ENCODE peak calls at places on chromosome 18, in ten cellular contexts. P is stomach; D is CD4-positive, alpha-beta T cell; Y is mammary epithelial cell; V is endothelial cell; U is WTC11; Q is kidney epithelial cell; E is brain microvascular endothelial cell; W is suprapubic skin; A is heart left ventricle. X is an unnamed sample.
A peak's percentile ranks its signal among the peaks of the same experiment; 100 is the strongest.

GRCh38 chr18:8943900-8944870 is 158.3 kb upstream of the NDUFV2 start:
- DNase-seq in Y (peak; percentile 41), E (peak; percentile 82), Q (no peak), P (no peak), U (no peak), A (no peak), W (no peak), D (no peak), V (no peak), X (no peak)

GRCh38 chr18:39531659-39532058 is 1966.1 kb upstream of the CELF4 start:
- DNase-seq in V (no peak), W (no peak), D (no peak), Y (no peak), Q (no peak), A (no peak), U (no peak), P (no peak), E (no peak), X (no peak)

GRCh38 chr18:76491801-76492668 is 3.0 kb downstream of the ZNF516 start:
- DNase-seq in A (no peak), V (peak; percentile 34), Y (peak; percentile 56), W (peak; percentile 82), D (no peak), E (peak; percentile 11), P (peak; percentile 43), U (peak; percentile 33), Q (no peak), X (no peak)

GRCh38 chr18:54926593-54927297 is 32.5 kb downstream of the CCDC68 start:
- DNase-seq in P (no peak), W (no peak), U (no peak), A (no peak), Y (peak; percentile 85), V (no peak), D (no peak), Q (no peak), E (no peak), X (no peak)

GRCh38 chr18:35334821-35335220 is 9.4 kb downstream of the ZNF24 start:
- DNase-seq in Y (peak; percentile 33), W (no peak), D (no peak), P (no peak), V (no peak), U (no peak), E (peak; percentile 2), A (no peak), Q (no peak), X (no peak)

GRCh38 chr18:6355789-6356589 is 58.7 kb downstream of the L3MBTL4 start:
- DNase-seq in Y (peak; percentile 46), A (no peak), U (no peak), E (peak; percentile 42), P (no peak), Q (peak; percentile 51), W (no peak), D (no peak), V (no peak), X (no peak)

GRCh38 chr18:72847771-72848170 is 20.0 kb downstream of the NETO1 start:
- DNase-seq in E (no peak), A (no peak), W (no peak), D (no peak), P (no peak), U (no peak), Q (no peak), V (no peak), Y (no peak), X (no peak)

GRCh38 chr18:79776674-79777073 is 21.1 kb upstream of the KCNG2 start:
- DNase-seq in V (no peak), D (no peak), E (no peak), Y (no peak), P (no peak), A (no peak), Q (no peak), W (no peak), U (no peak), X (no peak)

GRCh38 chr18:51193621-51194287 is 3.7 kb downstream of the MEX3C start:
- DNase-seq in V (no peak), A (no peak), Y (peak; percentile 33), D (no peak), W (no peak), E (no peak), U (no peak), Q (no peak), P (no peak), X (no peak)

GRCh38 chr18:36023336-36023735 is 44.0 kb downstream of the RPRD1A start:
- DNase-seq in E (no peak), W (no peak), P (no peak), D (no peak), U (no peak), Q (no peak), Y (no peak), V (no peak), A (no peak), X (no peak)

GRCh38 chr18:70454705-70455322 is 166.0 kb downstream of the SOCS6 start:
- DNase-seq in P (no peak), Q (peak; percentile 29), A (no peak), D (no peak), Y (peak; percentile 40), U (no peak), E (peak; percentile 74), W (no peak), V (peak; percentile 57), X (no peak)

GRCh38 chr18:9172506-9173127 is 36.0 kb downstream of the ANKRD12 start:
- DNase-seq in V (no peak), A (no peak), E (no peak), D (no peak), P (no peak), W (no peak), U (no peak), Q (no peak), Y (no peak), X (no peak)

GRCh38 chr18:49858309-49859005 is 45.1 kb upstream of the ACAA2 start:
- DNase-seq in D (peak; percentile 35), E (peak; percentile 65), Q (peak; percentile 39), V (peak; percentile 84), A (peak; percentile 82), P (peak; percentile 77), U (peak; percentile 79), W (no peak), Y (peak; percentile 66), X (peak; percentile 44)

GRCh38 chr18:51621103-51621969 is 423.9 kb upstream of the MEX3C start:
- DNase-seq in E (peak; percentile 28), U (peak; percentile 79), D (no peak), W (no peak), V (peak; percentile 75), Y (peak; percentile 48), Q (peak; percentile 12), P (peak; percentile 41), A (no peak), X (peak; percentile 38)

GRCh38 chr18:7234061-7234460 is 3.2 kb downstream of the LRRC30 start:
- DNase-seq in E (no peak), V (no peak), Y (no peak), U (no peak), P (no peak), D (no peak), Q (no peak), A (peak; percentile 69), W (no peak), X (no peak)

GRCh38 chr18:27996792-27997191 is 180.1 kb downstream of the CDH2 start:
- DNase-seq in Q (no peak), E (no peak), Y (peak; percentile 52), D (no peak), V (no peak), W (no peak), A (no peak), P (no peak), U (no peak), X (no peak)

GRCh38 chr18:70720607-70721006 is 431.8 kb downstream of the SOCS6 start:
- DNase-seq in A (no peak), E (no peak), Y (no peak), D (no peak), Q (no peak), P (no peak), V (no peak), U (no peak), W (no peak), X (no peak)

GRCh38 chr18:10417191-10417590 is 37.2 kb upstream of the APCDD1 start:
- DNase-seq in Q (no peak), E (no peak), U (no peak), W (no peak), A (no peak), Y (peak; percentile 100), V (no peak), D (no peak), P (no peak), X (no peak)
- TF ChIP-seq CTCF in Q (no peak), E (no peak), U (no peak), W (no peak), A (no peak), Y (no peak), V (no peak), D (no peak), P (no peak), X (no peak)

GRCh38 chr18:48039769-48040215 is 109.3 kb upstream of the SMAD2 start:
- DNase-seq in U (no peak), D (no peak), V (no peak), E (no peak), Y (no peak), W (peak; percentile 60), P (no peak), A (no peak), Q (no peak), X (no peak)

GRCh38 chr18:48036191-48036590 is 105.7 kb upstream of the SMAD2 start:
- DNase-seq in U (no peak), D (no peak), Q (no peak), E (no peak), Y (no peak), V (no peak), P (peak; percentile 25), W (no peak), A (no peak), X (no peak)

GRCh38 chr18:48038636-48039035 is 108.2 kb upstream of the SMAD2 start:
- DNase-seq in V (no peak), Q (no peak), E (no peak), A (no peak), U (no peak), Y (no peak), P (no peak), W (no peak), D (no peak), X (no peak)

GRCh38 chr18:48036641-48037421 is 106.4 kb upstream of the SMAD2 start:
- DNase-seq in P (peak; percentile 24), V (no peak), Q (peak; percentile 69), W (no peak), U (no peak), A (no peak), D (no peak), E (no peak), Y (no peak), X (no peak)

GRCh38 chr18:48037481-48038271 is 107.2 kb upstream of the SMAD2 start:
- DNase-seq in Y (peak; percentile 24), W (no peak), V (peak; percentile 35), E (no peak), Q (no peak), D (no peak), A (no peak), P (peak; percentile 44), U (peak; percentile 58), X (no peak)
- TF ChIP-seq CTCF in Y (peak; percentile 49), W (peak; percentile 37), V (no peak), E (peak; percentile 31), Q (peak; percentile 42), D (no peak), A (peak; percentile 64), P (peak; percentile 25), U (no peak), X (no peak)

GRCh38 chr18:75165926-75166325 is 43.0 kb downstream of the PTGR3 start:
- DNase-seq in P (no peak), W (no peak), U (no peak), E (no peak), A (no peak), Q (no peak), D (no peak), Y (no peak), V (no peak), X (no peak)
- TF ChIP-seq CTCF in P (no peak), W (no peak), U (no peak), E (no peak), A (no peak), Q (no peak), D (no peak), Y (no peak), V (no peak), X (no peak)

GRCh38 chr18:47577520-47577919 is 326.1 kb upstream of the SKOR2 start:
- DNase-seq in Y (no peak), Q (no peak), W (no peak), D (no peak), A (no peak), P (no peak), V (no peak), U (no peak), E (no peak), X (no peak)
- TF ChIP-seq CTCF in Y (no peak), Q (no peak), W (no peak), D (no peak), A (no peak), P (no peak), V (no peak), U (no peak), E (no peak), X (no peak)